ENCODE peak calls at places on chromosomes 16 and 17, in eight cellular contexts. D is NCI-H2081 treated with DMSO at 0.1 percent for 48 hours; X is mucosa of gallbladder; V is activated naive CD8-positive, alpha-beta T cell treated with anti-CD3 and anti-CD28 coated beads, Interleukin-2, amount 50 U/mL, for 16 hours; A is heart left ventricle; S is fibroblast of lung; M is K562; E is mesothelial cell of epicardium. O is an unnamed sample.

GRCh38 chr17:16872351-16872751 is 99.6 kb downstream of the TNFRSF13B start:
- DNase-seq in D (no peak), X (no peak), V (no peak), A (no peak), S (no peak), M (no peak), E (no peak), O (no peak)

GRCh38 chr16:2388875-2389433 is 40.3 kb upstream of the CCNF start:
- DNase-seq in D (peak), X (no peak), V (no peak), A (no peak), S (peak), M (no peak), E (no peak), O (no peak)

GRCh38 chr17:732788-733720 is 658 bp downstream of the TLCD3A start:
- DNase-seq in D (no peak), X (peak), V (no peak), A (peak), S (peak), M (no peak), E (peak), O (peak)

GRCh38 chr16:81462683-81463082 is 18.1 kb downstream of the CMIP start:
- DNase-seq in D (no peak), X (no peak), V (no peak), A (no peak), S (no peak), M (no peak), E (no peak), O (no peak)

GRCh38 chr16:67409631-67410030 is 6.6 kb downstream of the ZDHHC1 start:
- DNase-seq in D (no peak), X (no peak), V (no peak), A (no peak), S (no peak), M (no peak), E (no peak), O (no peak)

GRCh38 chr17:59853168-59853918 is 39.4 kb downstream of the TUBD1 start:
- DNase-seq in D (peak), X (peak), V (no peak), A (no peak), S (peak), M (peak), E (no peak), O (no peak)

GRCh38 chr17:76353004-76353598 is 615 bp downstream of the PRPSAP1 start:
- DNase-seq in D (no peak), X (peak), V (no peak), A (peak), S (no peak), M (peak), E (no peak), O (peak)

GRCh38 chr16:86566966-86567700 is 504 bp downstream of the FOXC2 start:
- DNase-seq in D (no peak), X (no peak), V (no peak), A (no peak), S (peak), M (no peak), E (peak), O (no peak)

GRCh38 chr17:56593741-56594527 is 435 bp downstream of the NOG start:
- DNase-seq in D (no peak), X (peak), V (no peak), A (peak), S (no peak), M (no peak), E (peak), O (peak)

GRCh38 chr16:13426279-13426678 is 493.7 kb upstream of the ERCC4 start:
- DNase-seq in D (no peak), X (no peak), V (no peak), A (no peak), S (no peak), M (peak), E (no peak), O (no peak)

GRCh38 chr16:35492225-35492624 is 2032.8 kb downstream of the TP53TG3F start:
- DNase-seq in D (no peak), X (no peak), V (no peak), A (no peak), S (no peak), M (no peak), E (no peak), O (no peak)

GRCh38 chr16:67528870-67529638 is 425 bp downstream of the RIPOR1 start:
- DNase-seq in D (no peak), X (no peak), V (no peak), A (peak), S (peak), M (no peak), E (peak), O (peak)

GRCh38 chr17:16417896-16418683 is 2.7 kb downstream of the TRPV2 start:
- DNase-seq in D (no peak), X (no peak), V (no peak), A (no peak), S (peak), M (no peak), E (no peak), O (no peak)

GRCh38 chr16:78290498-78291271 is 191.2 kb downstream of the WWOX start:
- DNase-seq in D (no peak), X (no peak), V (no peak), A (no peak), S (no peak), M (no peak), E (no peak), O (no peak)

GRCh38 chr17:66466933-66467367 is 164.5 kb downstream of the PRKCA start:
- DNase-seq in D (no peak), X (no peak), V (peak), A (no peak), S (peak), M (peak), E (no peak), O (no peak)

GRCh38 chr17:199195-199604 is 17.8 kb upstream of the DOC2B start:
- DNase-seq in D (no peak), X (no peak), V (no peak), A (no peak), S (peak), M (no peak), E (no peak), O (no peak)

GRCh38 chr16:89924298-89924924 is 1.3 kb downstream of the TUBB3 start:
- DNase-seq in D (no peak), X (no peak), V (no peak), A (no peak), S (peak), M (peak), E (peak), O (peak)

GRCh38 chr17:63702223-63702577 is 2.3 kb upstream of the LIMD2 start:
- DNase-seq in D (no peak), X (no peak), V (no peak), A (no peak), S (no peak), M (no peak), E (no peak), O (peak)

GRCh38 chr17:18968945-18969887 is 17.3 kb downstream of the SLC5A10 start:
- DNase-seq in D (no peak), X (peak), V (no peak), A (no peak), S (no peak), M (peak), E (no peak), O (no peak)

GRCh38 chr16:79598341-79599181 is 2.0 kb downstream of the MAF start:
- DNase-seq in D (no peak), X (peak), V (no peak), A (peak), S (peak), M (no peak), E (peak), O (no peak)

GRCh38 chr17:27091043-27091497 is 202.8 kb upstream of the WSB1 start:
- DNase-seq in D (no peak), X (no peak), V (no peak), A (no peak), S (no peak), M (no peak), E (no peak), O (no peak)

GRCh38 chr16:47712276-47713224 is 251.4 kb downstream of the PHKB start:
- DNase-seq in D (no peak), X (no peak), V (no peak), A (no peak), S (no peak), M (no peak), E (no peak), O (no peak)

O was measured in GM13977.